ENCODE peak calls at places on chromosome 20, in five cellular contexts. C is AG04449, R is body of pancreas, M is non-pigmented ciliary epithelial cell, Q is germinal center. U is an unnamed sample.

GRCh38 chr20:10077081-10077471 is 42.3 kb downstream of the ANKEF1 start:
- DNase-seq in C (no peak), R (peak; percentile 21), M (no peak), Q (no peak), U (no peak)

GRCh38 chr20:38782275-38782674 is 23.2 kb upstream of the PPP1R16B start:
- DNase-seq in C (no peak), R (no peak), M (no peak), Q (no peak), U (no peak)

GRCh38 chr20:44552950-44553908 is 29.1 kb upstream of the PKIG start:
- DNase-seq in C (no peak), R (no peak), M (no peak), Q (no peak), U (peak; percentile 73)

GRCh38 chr20:59145926-59146800 is 17.5 kb upstream of the ZNF831 start:
- DNase-seq in C (no peak), R (no peak), M (no peak), Q (peak; percentile 63), U (no peak)

GRCh38 chr20:36243726-36244125 is 7.4 kb downstream of the AAR2 start:
- DNase-seq in C (no peak), R (peak; percentile 35), M (no peak), Q (no peak), U (no peak)

GRCh38 chr20:56328861-56329260 is 29.9 kb upstream of the FAM210B start:
- DNase-seq in C (no peak), R (no peak), M (no peak), Q (no peak), U (no peak)

GRCh38 chr20:19056909-19057308 is 155.5 kb upstream of the SLC24A3 start:
- DNase-seq in C (no peak), R (no peak), M (no peak), Q (no peak), U (no peak)

GRCh38 chr20:757509-757908 is 10.8 kb downstream of the SLC52A3 start:
- DNase-seq in C (no peak), R (no peak), M (no peak), Q (no peak), U (no peak)

GRCh38 chr20:61045091-61045490 is 207.0 kb upstream of the CDH4 start:
- DNase-seq in C (no peak), R (no peak), M (no peak), Q (no peak), U (no peak)

GRCh38 chr20:50303573-50304500 is 113.2 kb downstream of the CEBPB start:
- DNase-seq in C (no peak), R (peak; percentile 68), M (no peak), Q (no peak), U (no peak)

GRCh38 chr20:45117581-45117980 is 2.6 kb upstream of the WFDC5 start:
- DNase-seq in C (no peak), R (no peak), M (no peak), Q (no peak), U (no peak)

GRCh38 chr20:37647946-37648345 is 45.9 kb upstream of the CTNNBL1 start:
- DNase-seq in C (no peak), R (no peak), M (no peak), Q (no peak), U (no peak)

GRCh38 chr20:32201296-32201976 is 6.1 kb downstream of the PLAGL2 start:
- DNase-seq in C (no peak), R (no peak), M (no peak), Q (no peak), U (no peak)

GRCh38 chr20:23995905-23996666 is 7.5 kb upstream of the GGTLC1 start:
- DNase-seq in C (no peak), R (peak; percentile 68), M (no peak), Q (no peak), U (no peak)

U was measured in AG04450.